ENCODE peak calls at places on chromosomes 13 and 19, in five cellular contexts. One of them, this sample, is unnamed.

GRCh38 chr19:16200038-16200775 is 2.5 kb downstream of the AP1M1 start:
- DNase-seq in tibial artery: peak
- DNase-seq in OCI-LY7: no peak
- DNase-seq in astrocyte: no peak
- DNase-seq in left ventricle myocardium inferior: no peak
- DNase-seq in this sample: peak

GRCh38 chr19:13842294-13843103 is 34.4 kb upstream of the NANOS3 start:
- DNase-seq in astrocyte: no peak
- DNase-seq in left ventricle myocardium inferior: peak
- DNase-seq in OCI-LY7: peak
- DNase-seq in tibial artery: peak
- DNase-seq in this sample: peak

GRCh38 chr19:35156673-35157014 is 2.1 kb downstream of the FXYD5 start:
- DNase-seq in astrocyte: no peak
- DNase-seq in tibial artery: no peak
- DNase-seq in OCI-LY7: no peak
- DNase-seq in left ventricle myocardium inferior: no peak
- DNase-seq in this sample: no peak

GRCh38 chr13:32229443-32229842 is 85.7 kb downstream of the ZAR1L start:
- DNase-seq in left ventricle myocardium inferior: no peak
- DNase-seq in OCI-LY7: no peak
- DNase-seq in astrocyte: peak
- DNase-seq in tibial artery: no peak
- DNase-seq in this sample: no peak

GRCh38 chr13:48009298-48009697 is 8.2 kb upstream of the SUCLA2 start:
- DNase-seq in left ventricle myocardium inferior: no peak
- DNase-seq in tibial artery: no peak
- DNase-seq in astrocyte: peak
- DNase-seq in OCI-LY7: no peak
- DNase-seq in this sample: no peak

GRCh38 chr19:13883665-13884064 is 6.7 kb downstream of the NANOS3 start:
- DNase-seq in left ventricle myocardium inferior: no peak
- DNase-seq in tibial artery: no peak
- DNase-seq in OCI-LY7: no peak
- DNase-seq in astrocyte: no peak
- DNase-seq in this sample: no peak

GRCh38 chr19:38209671-38210457 is 14.2 kb downstream of the DPF1 start:
- DNase-seq in astrocyte: no peak
- DNase-seq in OCI-LY7: no peak
- DNase-seq in left ventricle myocardium inferior: peak
- DNase-seq in tibial artery: peak
- DNase-seq in this sample: peak

GRCh38 chr13:106381083-106381482 is 154.4 kb downstream of the EFNB2 start:
- DNase-seq in tibial artery: no peak
- DNase-seq in OCI-LY7: no peak
- DNase-seq in left ventricle myocardium inferior: no peak
- DNase-seq in astrocyte: peak
- DNase-seq in this sample: no peak

GRCh38 chr13:107834717-107835116 is 380.6 kb downstream of the LIG4 start:
- DNase-seq in left ventricle myocardium inferior: no peak
- DNase-seq in astrocyte: peak
- DNase-seq in tibial artery: no peak
- DNase-seq in OCI-LY7: no peak
- DNase-seq in this sample: no peak

DNA sequence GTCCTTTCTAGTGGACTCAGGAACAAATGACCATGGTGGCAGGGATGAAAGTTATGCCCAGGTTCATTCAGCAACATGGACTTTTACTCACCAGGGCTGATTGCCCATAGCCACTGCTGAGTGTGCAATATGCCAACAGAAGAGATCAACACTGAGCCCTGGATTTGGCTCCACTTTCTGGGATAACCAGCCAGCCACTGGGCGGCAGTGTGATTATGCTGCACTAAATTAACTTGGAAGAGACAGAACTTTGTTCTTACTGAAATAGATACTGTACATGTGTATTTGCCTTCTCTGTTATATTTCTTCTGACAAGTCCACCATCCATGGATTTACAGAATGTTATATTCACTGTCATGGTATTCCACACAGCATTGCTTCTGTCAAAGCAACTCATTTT is 257.4 kb downstream of the TDRD3 start:
- DNase-seq in astrocyte: no peak
- DNase-seq in OCI-LY7: no peak
- DNase-seq in tibial artery: peak
- DNase-seq in left ventricle myocardium inferior: peak
- DNase-seq in this sample: peak
- TF ChIP-seq CTCF in astrocyte: peak
- TF ChIP-seq CTCF in OCI-LY7: peak
- TF ChIP-seq CTCF in tibial artery: peak
- TF ChIP-seq CTCF in left ventricle myocardium inferior: peak
- TF ChIP-seq CTCF in this sample: peak

DNA sequence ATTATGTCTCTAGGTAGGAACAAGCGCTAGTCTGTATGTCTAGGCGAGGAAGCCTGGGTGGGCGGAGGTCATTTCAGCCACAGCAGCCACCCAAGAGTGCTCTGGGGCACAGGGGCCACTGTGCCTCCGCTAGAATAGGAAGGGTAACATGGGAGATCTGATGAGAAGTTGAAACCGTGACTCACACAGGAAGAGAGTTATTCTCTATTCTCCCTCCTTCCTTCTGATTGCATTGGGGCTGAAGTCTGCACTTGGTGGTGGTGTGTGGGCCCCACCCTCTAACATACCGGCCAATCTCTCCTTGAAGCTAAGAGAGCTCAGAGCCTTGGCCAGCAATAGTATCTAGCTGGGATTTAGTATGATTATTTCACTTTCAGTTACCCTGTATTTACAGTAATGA is 20.3 kb upstream of the GGACT start:
- DNase-seq in left ventricle myocardium inferior: no peak
- DNase-seq in tibial artery: no peak
- DNase-seq in OCI-LY7: no peak
- DNase-seq in astrocyte: peak
- DNase-seq in this sample: no peak
- H3K27ac ChIP-seq in left ventricle myocardium inferior: no peak
- H3K27ac ChIP-seq in tibial artery: no peak
- H3K27ac ChIP-seq in OCI-LY7: no peak
- H3K27ac ChIP-seq in astrocyte: no peak
- H3K27ac ChIP-seq in this sample: no peak

DNA sequence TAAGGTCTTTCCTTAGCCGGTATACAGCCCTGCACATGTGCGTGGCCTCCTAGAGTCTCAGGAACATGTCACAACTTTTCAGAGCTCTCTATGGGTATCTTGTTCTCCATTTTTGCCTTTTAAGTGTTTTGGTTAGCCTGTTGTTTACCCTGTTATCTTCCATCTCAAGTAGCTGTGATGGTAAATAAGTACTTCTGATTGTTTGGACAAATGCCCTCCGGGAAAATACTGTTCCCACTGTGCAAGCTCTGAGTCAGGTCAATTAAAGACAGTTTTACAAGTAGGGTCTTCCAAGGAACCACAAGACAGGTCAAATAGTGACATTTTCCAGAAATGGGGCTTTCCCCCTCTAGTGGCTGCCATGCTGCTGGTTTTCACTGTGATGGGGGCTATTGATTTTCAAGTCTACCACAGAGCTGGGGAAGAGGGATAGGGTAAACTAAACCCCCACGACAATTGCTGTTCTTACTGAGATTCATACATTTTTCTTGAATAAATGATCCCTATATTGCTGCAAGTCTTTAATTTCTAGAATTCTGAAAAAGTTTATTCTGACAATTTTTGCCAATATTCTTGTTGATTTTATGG is 109.5 kb downstream of the TM9SF2 start:
- DNase-seq in astrocyte: no peak
- DNase-seq in left ventricle myocardium inferior: no peak
- DNase-seq in tibial artery: no peak
- DNase-seq in OCI-LY7: no peak
- DNase-seq in this sample: no peak
- TF ChIP-seq CTCF in astrocyte: no peak
- TF ChIP-seq CTCF in left ventricle myocardium inferior: no peak
- TF ChIP-seq CTCF in tibial artery: no peak
- TF ChIP-seq CTCF in OCI-LY7: peak
- TF ChIP-seq CTCF in this sample: no peak

DNA sequence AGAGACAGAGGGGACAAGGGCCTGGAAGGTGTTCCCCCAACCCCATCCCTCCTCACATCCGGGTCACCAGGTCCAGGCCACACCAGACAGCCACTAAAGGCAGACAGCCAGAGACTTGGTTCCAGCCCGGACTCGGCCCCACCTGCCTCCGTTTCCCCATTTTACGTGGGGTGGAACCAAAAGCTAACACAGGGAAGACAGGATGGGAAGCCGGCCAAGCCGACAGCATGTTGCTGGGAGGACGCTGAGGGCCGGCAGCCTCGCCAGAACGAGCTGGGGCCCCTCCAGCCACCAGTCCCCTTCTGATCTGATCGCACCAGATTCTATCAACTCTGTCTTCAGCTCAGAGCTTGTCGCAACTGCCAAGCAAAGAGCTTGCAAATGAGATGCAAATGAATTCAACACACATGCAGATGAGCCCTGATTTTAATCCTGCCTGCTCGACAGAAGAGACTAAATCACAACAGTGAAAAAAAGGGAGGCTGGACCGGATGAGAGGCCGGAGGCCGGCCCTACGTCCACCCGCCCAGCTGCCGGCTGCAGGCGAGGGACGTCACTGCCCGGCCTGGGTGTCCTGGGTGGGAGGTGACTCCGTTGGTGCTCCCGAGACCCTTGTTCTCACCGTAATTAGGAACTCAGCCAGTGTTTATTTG is 17.5 kb upstream of the SHC2 start:
- DNase-seq in OCI-LY7: no peak
- DNase-seq in tibial artery: no peak
- DNase-seq in left ventricle myocardium inferior: no peak
- DNase-seq in astrocyte: no peak
- DNase-seq in this sample: no peak
- H3K27ac ChIP-seq in OCI-LY7: no peak
- H3K27ac ChIP-seq in tibial artery: no peak
- H3K27ac ChIP-seq in left ventricle myocardium inferior: no peak
- H3K27ac ChIP-seq in astrocyte: no peak
- H3K27ac ChIP-seq in this sample: no peak

DNA sequence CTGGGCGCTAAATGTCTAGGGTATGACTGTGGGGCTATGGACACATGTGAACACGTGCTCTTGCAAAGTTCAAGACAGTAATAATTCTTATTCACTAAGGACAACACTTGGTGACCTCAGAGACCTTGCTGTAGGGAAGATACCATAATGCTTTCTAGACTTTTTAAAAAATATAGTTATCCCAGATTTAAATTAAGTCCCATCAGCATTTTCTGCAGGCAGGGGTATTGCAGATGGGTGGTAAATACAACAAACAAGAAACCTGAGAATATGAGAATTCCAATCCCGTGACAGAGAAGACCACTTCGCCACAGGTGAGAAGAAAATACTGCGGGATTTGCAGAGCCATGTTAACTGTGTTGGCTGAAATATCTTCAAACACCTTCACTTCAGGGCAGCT is 65.2 kb downstream of the SLC15A1 start:
- DNase-seq in astrocyte: no peak
- DNase-seq in OCI-LY7: no peak
- DNase-seq in left ventricle myocardium inferior: no peak
- DNase-seq in tibial artery: no peak
- DNase-seq in this sample: no peak
- TF ChIP-seq CTCF in astrocyte: no peak
- TF ChIP-seq CTCF in OCI-LY7: no peak
- TF ChIP-seq CTCF in left ventricle myocardium inferior: no peak
- TF ChIP-seq CTCF in tibial artery: no peak
- TF ChIP-seq CTCF in this sample: no peak

DNA sequence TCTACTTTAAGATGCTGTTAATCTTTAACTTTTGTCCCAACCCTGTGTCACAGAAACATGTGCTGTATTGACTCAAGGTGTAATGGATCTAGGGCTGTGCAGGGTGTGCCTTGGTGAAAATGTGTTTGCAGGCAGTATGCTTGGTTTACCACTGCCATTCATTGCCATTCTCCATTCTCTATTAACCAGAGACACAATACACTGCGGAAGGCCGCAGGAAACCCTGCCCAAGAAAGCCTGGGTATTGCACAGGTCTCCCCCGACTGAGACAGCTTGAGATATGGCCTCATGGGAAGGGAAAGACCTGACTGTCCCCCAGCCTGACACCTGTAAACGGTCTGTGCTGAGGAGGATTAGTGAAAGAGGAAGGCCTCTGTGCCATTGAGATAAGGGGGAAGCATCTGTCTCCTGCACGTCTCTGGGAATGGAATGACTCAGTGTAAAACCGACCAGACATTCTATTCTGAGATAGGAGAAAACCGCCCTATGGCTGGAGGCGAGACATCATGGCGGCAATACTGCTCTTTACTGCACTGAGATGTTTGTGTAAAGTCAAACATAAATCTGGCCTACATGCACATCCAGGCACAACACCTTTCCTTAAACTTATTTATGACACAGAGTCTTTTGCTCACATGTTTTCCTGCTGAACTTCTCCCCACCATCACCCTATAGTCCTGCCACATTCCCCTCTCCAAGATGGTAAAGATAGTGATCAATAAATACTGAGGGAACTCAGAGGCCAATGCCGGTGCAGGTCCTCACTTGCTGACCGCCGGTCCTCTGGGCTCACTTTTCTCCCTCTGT is 13.1 kb upstream of the ZNF888 start:
- DNase-seq in astrocyte: no peak
- DNase-seq in left ventricle myocardium inferior: no peak
- DNase-seq in tibial artery: no peak
- DNase-seq in OCI-LY7: no peak
- DNase-seq in this sample: no peak
- H3K27ac ChIP-seq in astrocyte: no peak
- H3K27ac ChIP-seq in left ventricle myocardium inferior: no peak
- H3K27ac ChIP-seq in tibial artery: no peak
- H3K27ac ChIP-seq in OCI-LY7: no peak
- H3K27ac ChIP-seq in this sample: no peak